ENCODE peak calls at places on chromosome 1, in nine cellular contexts. V is OCI-LY7, W is posterior cingulate gyrus, E is mesothelial cell of epicardium, Q is heart right ventricle, T is HuH-7.5, K is AG09309, F is amniotic stem cell, B is fibroblast of the conjunctiva. I is an unnamed sample.

GRCh38 chr1:159208460-159208825 is 3.8 kb downstream of the ACKR1 start:
- DNase-seq in V (no peak), W (no peak), E (no peak), Q (no peak), T (no peak), K (no peak), F (no peak), B (no peak), I (no peak)

GRCh38 chr1:85654066-85654782 is 54.0 kb downstream of the ZNHIT6 start:
- DNase-seq in V (no peak), W (no peak), E (no peak), Q (no peak), T (no peak), K (no peak), F (peak), B (no peak), I (no peak)

GRCh38 chr1:216285052-216285451 is 138.2 kb downstream of the USH2A start:
- DNase-seq in V (no peak), W (no peak), E (no peak), Q (no peak), T (no peak), K (no peak), F (no peak), B (no peak), I (no peak)

GRCh38 chr1:221429262-221429661 is 312.6 kb downstream of the DUSP10 start:
- DNase-seq in V (no peak), W (no peak), E (no peak), Q (no peak), T (no peak), K (no peak), F (no peak), B (peak), I (no peak)

GRCh38 chr1:31798433-31799195 is 17.2 kb downstream of the SPOCD1 start:
- DNase-seq in V (no peak), W (peak), E (peak), Q (no peak), T (no peak), K (peak), F (peak), B (peak), I (no peak)

GRCh38 chr1:19068639-19069276 is 112.3 kb upstream of the IFFO2 start:
- DNase-seq in V (no peak), W (peak), E (no peak), Q (no peak), T (no peak), K (no peak), F (no peak), B (no peak), I (no peak)

GRCh38 chr1:112985123-112985522 is 29.1 kb upstream of the SLC16A1 start:
- DNase-seq in V (no peak), W (no peak), E (no peak), Q (no peak), T (no peak), K (no peak), F (no peak), B (no peak), I (no peak)

GRCh38 chr1:212205843-212206242 is 79.4 kb upstream of the PPP2R5A start:
- DNase-seq in V (no peak), W (no peak), E (no peak), Q (no peak), T (no peak), K (no peak), F (no peak), B (no peak), I (no peak)

GRCh38 chr1:242243472-242243871 is 244.6 kb upstream of the MAP1LC3C start:
- DNase-seq in V (no peak), W (no peak), E (no peak), Q (no peak), T (no peak), K (no peak), F (no peak), B (no peak), I (peak)

GRCh38 chr1:46246548-46247432 is 773 bp upstream of the RAD54L start:
- DNase-seq in V (peak), W (peak), E (peak), Q (peak), T (peak), K (no peak), F (no peak), B (peak), I (no peak)